ENCODE peak calls at places on chromosomes 6 and 20, in four cellular contexts. Z is cardiac septum, I is heart right ventricle, N is G401. G is an unnamed sample.

GRCh38 chr20:48170625-48171024 is 385.3 kb upstream of the SULF2 start:
- DNase-seq in Z (no peak), N (no peak), I (no peak), G (no peak)

GRCh38 chr6:77548662-77549366 is 85.5 kb upstream of the HTR1B start:
- DNase-seq in I (no peak), N (no peak), Z (no peak), G (no peak)

GRCh38 chr20:25136643-25137559 is 55.0 kb upstream of the VSX1 start:
- DNase-seq in Z (peak), I (peak), N (peak), G (no peak)

GRCh38 chr6:34616230-34616591 is 60.1 kb upstream of the SPDEF start:
- DNase-seq in I (no peak), Z (no peak), N (no peak), G (no peak)

GRCh38 chr20:305745-306144 is 8.4 kb downstream of the ZCCHC3 start:
- DNase-seq in N (no peak), Z (no peak), I (no peak), G (no peak)

GRCh38 chr20:2873747-2874041 is 413 bp downstream of the PTPRA start:
- DNase-seq in N (no peak), I (peak), Z (no peak), G (peak)

GRCh38 chr6:132399376-132400074 is 1.8 kb downstream of the MOXD1 start:
- DNase-seq in Z (no peak), I (no peak), N (no peak), G (no peak)

GRCh38 chr20:31841928-31842327 is 3.5 kb downstream of the FOXS1 start:
- DNase-seq in I (no peak), Z (no peak), N (no peak), G (no peak)

GRCh38 chr6:157535354-157536217 is 154.6 kb downstream of the ZDHHC14 start:
- DNase-seq in Z (no peak), I (no peak), N (no peak), G (no peak)

GRCh38 chr6:107129370-107129925 is 14.1 kb upstream of the BEND3 start:
- DNase-seq in I (no peak), N (peak), Z (peak), G (no peak)

GRCh38 chr6:106501836-106502447 is 127.4 kb downstream of the RTN4IP1 start:
- DNase-seq in N (no peak), I (no peak), Z (no peak), G (no peak)

GRCh38 chr20:44586986-44587980 is 4.9 kb downstream of the PKIG start:
- DNase-seq in I (no peak), Z (no peak), N (no peak), G (no peak)

GRCh38 chr6:97052152-97052787 is 127.7 kb downstream of the KLHL32 start:
- DNase-seq in I (no peak), Z (no peak), N (no peak), G (no peak)

GRCh38 chr20:2820084-2820895 is 4.1 kb downstream of the TMEM239 start:
- DNase-seq in N (no peak), Z (peak), I (no peak), G (peak)

GRCh38 chr6:13641315-13641714 is 26.2 kb downstream of the NOL7 start:
- DNase-seq in Z (no peak), N (no peak), I (no peak), G (no peak)

GRCh38 chr20:4666001-4666470 is 55.7 kb upstream of the PRND start:
- DNase-seq in N (no peak), I (no peak), Z (no peak), G (no peak)

GRCh38 chr6:139187489-139187888 is 52.6 kb downstream of the HECA start:
- DNase-seq in I (no peak), N (no peak), Z (no peak), G (no peak)

GRCh38 chr20:45191926-45192325 is 14.9 kb upstream of the SEMG1 start:
- DNase-seq in Z (no peak), I (no peak), N (no peak), G (no peak)

GRCh38 chr6:75098709-75099108 is 107.1 kb downstream of the COL12A1 start:
- DNase-seq in N (no peak), I (peak), Z (no peak), G (peak)

GRCh38 chr6:128412680-128413079 is 107.7 kb downstream of the PTPRK start:
- DNase-seq in I (no peak), N (no peak), Z (no peak), G (no peak)

GRCh38 chr6:166862287-166862977 is 93.9 kb downstream of the RNASET2 start:
- DNase-seq in Z (no peak), I (peak), N (peak), G (no peak)

G was measured in lower leg skin.